ENCODE peak calls at places on chromosomes 4 and X, in seven cellular contexts. B, C, D, X, P, V and Z are unnamed samples.

GRCh38 chr4:21136231-21136630 is 436.0 kb downstream of the PACRGL start:
- DNase-seq in B (no peak), C (no peak), D (no peak), X (no peak), P (no peak), V (no peak), Z (no peak)

GRCh38 chrX:33195698-33196097 is 15.7 kb downstream of the DMD start:
- DNase-seq in B (no peak), C (no peak), D (no peak), X (no peak), P (no peak), V (no peak), Z (no peak)

GRCh38 chr4:165872443-165873297 is at the start of gene TLL1:
- DNase-seq in B (peak), C (peak), D (peak), X (no peak), P (peak), V (no peak), Z (peak)

GRCh38 chr4:187302456-187302855 is 578.8 kb upstream of the FAT1 start:
- DNase-seq in B (no peak), C (no peak), D (no peak), X (no peak), P (no peak), V (no peak), Z (no peak)

GRCh38 chr4:161546902-161547301 is 616.9 kb downstream of the FSTL5 start:
- DNase-seq in B (no peak), C (no peak), D (no peak), X (no peak), P (no peak), V (no peak), Z (no peak)

GRCh38 chrX:31423575-31424284 is 351.9 kb upstream of the FTHL17 start:
- DNase-seq in B (peak), C (peak), D (peak), X (peak), P (peak), V (peak), Z (peak)

GRCh38 chr4:163901305-163901704 is 406.8 kb downstream of the TMA16 start:
- DNase-seq in B (no peak), C (no peak), D (no peak), X (no peak), P (no peak), V (no peak), Z (no peak)

GRCh38 chrX:9724711-9725110 is 40.9 kb downstream of the GPR143 start:
- DNase-seq in B (no peak), C (no peak), D (no peak), X (no peak), P (no peak), V (no peak), Z (peak)